ENCODE peak calls at places on chromosomes 1 and 21, in ten cellular contexts. W is GOT3, A is NCI-H2171, K is AG08395, U is NCI-H1105 treated with DMSO at 0.1 percent for 48 hours, R is AG08396, P is GM18507, C is AG10803, G is PC-9, O is neural progenitor cell. S is an unnamed sample.
A peak's percentile ranks its signal among the peaks of the same experiment; 100 is the strongest.

GRCh38 chr1:175493321-175493998 is 249.9 kb downstream of the TNR start:
- DNase-seq in W (no peak), A (peak; percentile 71), K (no peak), U (no peak), R (no peak), P (no peak), C (no peak), G (no peak), O (peak; percentile 18), S (no peak)

GRCh38 chr1:102550729-102551384 is 554.1 kb upstream of the OLFM3 start:
- DNase-seq in W (no peak), A (no peak), K (no peak), U (no peak), R (no peak), P (no peak), C (peak; percentile 18), G (no peak), O (peak; percentile 53), S (no peak)

GRCh38 chr1:167518331-167518700 is at the start of gene CD247:
- DNase-seq in W (no peak), A (no peak), K (no peak), U (no peak), R (no peak), P (no peak), C (no peak), G (no peak), O (no peak), S (peak; percentile 89)

GRCh38 chr1:109438798-109439297 is 12.6 kb upstream of the PSMA5 start:
- DNase-seq in W (peak; percentile 5), A (no peak), K (peak; percentile 85), U (no peak), R (peak; percentile 76), P (no peak), C (peak; percentile 83), G (peak; percentile 54), O (no peak), S (no peak)

GRCh38 chr1:61081637-61082335 is 575 bp upstream of the NFIA start:
- DNase-seq in W (no peak), A (peak; percentile 74), K (no peak), U (peak; percentile 69), R (no peak), P (no peak), C (peak; percentile 21), G (peak; percentile 55), O (peak; percentile 74), S (peak; percentile 65)

GRCh38 chr1:37257646-37258045 is 216.7 kb upstream of the ZC3H12A start:
- DNase-seq in W (no peak), A (no peak), K (no peak), U (no peak), R (no peak), P (no peak), C (no peak), G (no peak), O (no peak), S (no peak)

GRCh38 chr1:85109475-85109874 is 61.2 kb upstream of the MCOLN3 start:
- DNase-seq in W (no peak), A (peak; percentile 1), K (peak; percentile 81), U (peak; percentile 65), R (peak; percentile 77), P (peak; percentile 22), C (peak; percentile 76), G (peak; percentile 62), O (peak; percentile 81), S (no peak)

GRCh38 chr1:160103658-160104519 is 5.5 kb upstream of the IGSF8 start:
- DNase-seq in W (no peak), A (peak; percentile 11), K (no peak), U (no peak), R (no peak), P (no peak), C (no peak), G (no peak), O (no peak), S (no peak)

GRCh38 chr1:242651817-242652216 is 127.3 kb upstream of the PLD5 start:
- DNase-seq in W (no peak), A (no peak), K (no peak), U (no peak), R (no peak), P (no peak), C (no peak), G (no peak), O (peak; percentile 58), S (no peak)

GRCh38 chr1:14282583-14283186 is 315.8 kb upstream of the KAZN start:
- DNase-seq in W (no peak), A (no peak), K (peak; percentile 47), U (no peak), R (peak; percentile 21), P (no peak), C (no peak), G (no peak), O (peak; percentile 7), S (no peak)

GRCh38 chr21:45514311-45515021 is 27.8 kb downstream of the SLC19A1 start:
- DNase-seq in W (no peak), A (no peak), K (no peak), U (no peak), R (no peak), P (no peak), C (no peak), G (no peak), O (no peak), S (peak; percentile 59)

GRCh38 chr1:113320272-113320671 is 70.0 kb upstream of the MAGI3 start:
- DNase-seq in W (no peak), A (no peak), K (no peak), U (peak; percentile 84), R (no peak), P (no peak), C (no peak), G (peak; percentile 89), O (no peak), S (no peak)

GRCh38 chr1:82506970-82507369 is 706.2 kb downstream of the ADGRL2 start:
- DNase-seq in W (no peak), A (peak; percentile 23), K (no peak), U (no peak), R (no peak), P (no peak), C (no peak), G (no peak), O (no peak), S (no peak)

S was measured in natural killer cell treated with Interleukin-12 subunit alpha and Interleukin-12 subunit beta and Interleukin-15 and Interleukin-18, amount 100 ng/mL, for 72 hours.